ENCODE peak calls at places on chromosomes 6 and 20, in seven cellular contexts. One of them, this sample, is unnamed. For H3K4me1, the result is how much of the 10 kb centered on the place peaks cover.

GRCh38 chr6:139439278-139439813 is 64.9 kb upstream of the CITED2 start:
- DNase-seq in upper lobe of right lung: no peak
- DNase-seq in ovary: no peak
- DNase-seq in prostate gland: no peak
- DNase-seq in IMR-90: peak
- DNase-seq in tibial nerve: no peak
- DNase-seq in uterus: no peak
- DNase-seq in this sample: no peak

GRCh38 chr6:4670824-4671409 is 105.3 kb upstream of the CDYL start:
- DNase-seq in IMR-90: peak
- DNase-seq in tibial nerve: no peak
- DNase-seq in ovary: no peak
- DNase-seq in uterus: no peak
- DNase-seq in upper lobe of right lung: no peak
- DNase-seq in prostate gland: no peak
- DNase-seq in this sample: no peak

GRCh38 chr20:4809707-4810106 is 88.0 kb downstream of the PRND start:
- DNase-seq in upper lobe of right lung: no peak
- DNase-seq in ovary: no peak
- DNase-seq in IMR-90: no peak
- DNase-seq in prostate gland: no peak
- DNase-seq in uterus: no peak
- DNase-seq in tibial nerve: no peak
- DNase-seq in this sample: no peak

GRCh38 chr6:79421707-79422484 is 115.3 kb downstream of the LCA5 start:
- DNase-seq in ovary: no peak
- DNase-seq in IMR-90: peak
- DNase-seq in prostate gland: no peak
- DNase-seq in tibial nerve: no peak
- DNase-seq in upper lobe of right lung: no peak
- DNase-seq in uterus: no peak
- DNase-seq in this sample: peak

GRCh38 chr6:40350193-40350941 is 236.8 kb downstream of the LRFN2 start:
- DNase-seq in upper lobe of right lung: no peak
- DNase-seq in tibial nerve: no peak
- DNase-seq in uterus: no peak
- DNase-seq in ovary: no peak
- DNase-seq in IMR-90: no peak
- DNase-seq in prostate gland: no peak
- DNase-seq in this sample: no peak

GRCh38 chr6:110530671-110531070 is 54.3 kb upstream of the SLC22A16 start:
- DNase-seq in uterus: no peak
- DNase-seq in upper lobe of right lung: no peak
- DNase-seq in ovary: no peak
- DNase-seq in prostate gland: no peak
- DNase-seq in tibial nerve: no peak
- DNase-seq in IMR-90: peak
- DNase-seq in this sample: no peak

GRCh38 chr6:90484903-90485302 is 102.0 kb downstream of the MAP3K7 start:
- DNase-seq in tibial nerve: no peak
- DNase-seq in uterus: no peak
- DNase-seq in IMR-90: no peak
- DNase-seq in ovary: no peak
- DNase-seq in prostate gland: no peak
- DNase-seq in upper lobe of right lung: no peak
- DNase-seq in this sample: no peak

GRCh38 chr6:140956567-140957306 is 1176.0 kb upstream of the GJE1 start:
- DNase-seq in IMR-90: peak
- DNase-seq in tibial nerve: no peak
- DNase-seq in prostate gland: no peak
- DNase-seq in ovary: no peak
- DNase-seq in upper lobe of right lung: no peak
- DNase-seq in uterus: no peak
- DNase-seq in this sample: no peak

GRCh38 chr6:155861821-155862220 is 406.2 kb upstream of the NOX3 start:
- DNase-seq in upper lobe of right lung: no peak
- DNase-seq in uterus: no peak
- DNase-seq in IMR-90: no peak
- DNase-seq in tibial nerve: no peak
- DNase-seq in ovary: no peak
- DNase-seq in prostate gland: no peak
- DNase-seq in this sample: no peak

GRCh38 chr6:36590237-36590636 is 3.9 kb upstream of the SRSF3 start:
- DNase-seq in ovary: no peak
- DNase-seq in prostate gland: no peak
- DNase-seq in IMR-90: peak
- DNase-seq in tibial nerve: no peak
- DNase-seq in uterus: no peak
- DNase-seq in upper lobe of right lung: no peak
- DNase-seq in this sample: no peak

GRCh38 chr20:32164984-32165735 is 42.4 kb downstream of the PLAGL2 start:
- DNase-seq in tibial nerve: no peak
- DNase-seq in upper lobe of right lung: peak
- DNase-seq in uterus: peak
- DNase-seq in prostate gland: no peak
- DNase-seq in IMR-90: peak
- DNase-seq in ovary: peak
- DNase-seq in this sample: no peak

GRCh38 chr6:27426045-27426620 is 37.6 kb downstream of the ZNF391 start:
- DNase-seq in upper lobe of right lung: no peak
- DNase-seq in IMR-90: no peak
- DNase-seq in ovary: no peak
- DNase-seq in prostate gland: no peak
- DNase-seq in tibial nerve: no peak
- DNase-seq in uterus: no peak
- DNase-seq in this sample: no peak

GRCh38 chr20:5526516-5526915 is 209.8 kb upstream of the PROKR2 start:
- DNase-seq in IMR-90: no peak
- DNase-seq in ovary: no peak
- DNase-seq in prostate gland: no peak
- DNase-seq in uterus: no peak
- DNase-seq in tibial nerve: no peak
- DNase-seq in upper lobe of right lung: no peak
- DNase-seq in this sample: no peak

GRCh38 chr6:167565884-167566491 is 241.1 kb downstream of the TTLL2 start:
- DNase-seq in IMR-90: no peak
- DNase-seq in tibial nerve: peak
- DNase-seq in prostate gland: no peak
- DNase-seq in uterus: no peak
- DNase-seq in upper lobe of right lung: no peak
- DNase-seq in ovary: no peak
- DNase-seq in this sample: no peak

GRCh38 chr20:31674895-31675827 is 37.4 kb downstream of the COX4I2 start:
- DNase-seq in tibial nerve: no peak
- DNase-seq in upper lobe of right lung: peak
- DNase-seq in IMR-90: peak
- DNase-seq in uterus: peak
- DNase-seq in ovary: peak
- DNase-seq in prostate gland: no peak
- DNase-seq in this sample: peak

GRCh38 chr6:47147836-47148344 is 105.8 kb upstream of the ADGRF1 start:
- DNase-seq in prostate gland: no peak
- DNase-seq in tibial nerve: no peak
- DNase-seq in upper lobe of right lung: no peak
- DNase-seq in IMR-90: no peak
- DNase-seq in uterus: no peak
- DNase-seq in ovary: no peak
- DNase-seq in this sample: no peak
- H3K27ac ChIP-seq in prostate gland: no peak
- H3K27ac ChIP-seq in tibial nerve: no peak
- H3K27ac ChIP-seq in upper lobe of right lung: no peak
- H3K27ac ChIP-seq in IMR-90: no peak
- H3K27ac ChIP-seq in uterus: no peak
- H3K27ac ChIP-seq in ovary: no peak
- H3K27ac ChIP-seq in this sample: no peak

DNA sequence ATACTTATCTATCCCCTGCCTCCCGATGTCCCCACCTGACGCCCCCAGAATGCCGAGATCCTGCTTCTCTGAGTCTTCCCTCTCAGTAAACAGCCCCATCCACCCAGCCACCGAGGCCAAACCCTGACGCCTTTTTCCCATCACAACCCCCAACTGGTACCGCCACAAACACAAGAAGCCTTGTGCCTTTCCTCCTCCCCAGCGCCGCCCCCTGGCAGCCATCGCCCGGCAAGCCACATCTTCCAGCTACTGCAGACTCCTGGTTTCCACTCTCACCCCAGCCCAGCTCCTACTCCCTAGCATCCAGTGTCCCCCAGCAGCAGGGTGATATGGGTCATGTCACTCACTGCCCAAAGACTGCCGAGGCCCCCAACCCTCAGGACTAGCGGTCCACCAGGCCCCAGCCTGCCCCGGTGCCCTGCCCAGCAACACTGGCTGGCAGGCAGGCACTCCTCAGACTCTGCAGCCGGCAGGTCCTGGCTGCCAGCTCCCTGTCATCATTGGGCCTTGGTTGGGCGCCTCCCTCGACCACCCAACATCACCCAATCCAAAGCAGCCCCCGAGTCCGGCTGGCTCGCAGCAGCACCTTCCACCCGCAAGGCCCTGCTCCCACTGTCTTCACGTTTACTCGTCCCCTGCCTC is 11.2 kb downstream of the TCFL5 start:
- DNase-seq in IMR-90: no peak
- DNase-seq in upper lobe of right lung: no peak
- DNase-seq in ovary: no peak
- DNase-seq in prostate gland: no peak
- DNase-seq in uterus: no peak
- DNase-seq in tibial nerve: no peak
- DNase-seq in this sample: no peak
- TF ChIP-seq CTCF in IMR-90: no peak
- TF ChIP-seq CTCF in upper lobe of right lung: no peak
- TF ChIP-seq CTCF in ovary: no peak
- TF ChIP-seq CTCF in prostate gland: no peak
- TF ChIP-seq CTCF in uterus: no peak
- TF ChIP-seq CTCF in tibial nerve: no peak
- TF ChIP-seq CTCF in this sample: no peak

GRCh38 chr6:156933201-156934053 is 156.2 kb downstream of the ARID1B start:
- DNase-seq in ovary: no peak
- DNase-seq in prostate gland: peak
- DNase-seq in upper lobe of right lung: peak
- DNase-seq in IMR-90: no peak
- DNase-seq in tibial nerve: no peak
- DNase-seq in uterus: no peak
- DNase-seq in this sample: no peak

GRCh38 chr6:156935000-156935399 is 157.8 kb downstream of the ARID1B start:
- DNase-seq in uterus: no peak
- DNase-seq in tibial nerve: no peak
- DNase-seq in ovary: no peak
- DNase-seq in IMR-90: no peak
- DNase-seq in prostate gland: no peak
- DNase-seq in upper lobe of right lung: no peak
- DNase-seq in this sample: no peak

GRCh38 chr6:156934054-156934424 is 156.9 kb downstream of the ARID1B start:
- DNase-seq in IMR-90: no peak
- DNase-seq in upper lobe of right lung: no peak
- DNase-seq in tibial nerve: no peak
- DNase-seq in prostate gland: no peak
- DNase-seq in uterus: no peak
- DNase-seq in ovary: no peak
- DNase-seq in this sample: no peak

GRCh38 chr6:156942266-156942665 is 165.1 kb downstream of the ARID1B start:
- DNase-seq in uterus: no peak
- DNase-seq in ovary: no peak
- DNase-seq in prostate gland: no peak
- DNase-seq in upper lobe of right lung: no peak
- DNase-seq in IMR-90: no peak
- DNase-seq in tibial nerve: no peak
- DNase-seq in this sample: no peak

DNA sequence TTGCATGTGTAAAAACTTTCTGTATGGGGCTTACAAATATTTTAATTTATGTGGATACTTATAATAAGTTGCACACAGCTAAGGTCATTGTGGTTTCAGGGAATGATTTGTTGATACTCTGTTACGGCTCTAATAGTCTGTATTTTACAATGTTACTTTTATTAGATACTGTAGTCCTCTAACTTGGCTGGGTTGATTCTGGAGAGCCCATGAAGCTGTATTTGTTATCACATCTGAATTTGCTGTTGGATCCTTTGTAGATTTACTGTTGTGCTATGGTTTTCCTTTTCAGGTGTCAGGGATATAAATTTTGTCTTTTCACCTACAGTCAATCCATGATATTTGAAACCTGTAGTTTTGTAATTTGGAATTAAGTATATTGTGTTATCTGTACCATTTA is 161.0 kb downstream of the ARID1B start:
- DNase-seq in IMR-90: no peak
- DNase-seq in prostate gland: no peak
- DNase-seq in uterus: no peak
- DNase-seq in upper lobe of right lung: no peak
- DNase-seq in tibial nerve: no peak
- DNase-seq in ovary: no peak
- DNase-seq in this sample: no peak
- H3K4me1 ChIP-seq in IMR-90: under half
- H3K4me1 ChIP-seq in prostate gland: under half
- H3K4me1 ChIP-seq in uterus: under half
- H3K4me1 ChIP-seq in upper lobe of right lung: under half
- H3K4me1 ChIP-seq in tibial nerve: under half
- H3K4me1 ChIP-seq in ovary: under half
- H3K4me1 ChIP-seq in this sample: under half

GRCh38 chr20:34705383-34706021 is 1.4 kb downstream of the TP53INP2 start:
- DNase-seq in IMR-90: peak
- DNase-seq in uterus: no peak
- DNase-seq in tibial nerve: no peak
- DNase-seq in prostate gland: peak
- DNase-seq in upper lobe of right lung: no peak
- DNase-seq in ovary: peak
- DNase-seq in this sample: no peak
- H3K27ac ChIP-seq in IMR-90: no peak
- H3K27ac ChIP-seq in uterus: peak
- H3K27ac ChIP-seq in tibial nerve: peak
- H3K27ac ChIP-seq in prostate gland: peak
- H3K27ac ChIP-seq in upper lobe of right lung: peak
- H3K27ac ChIP-seq in ovary: peak
- H3K27ac ChIP-seq in this sample: no peak

DNA sequence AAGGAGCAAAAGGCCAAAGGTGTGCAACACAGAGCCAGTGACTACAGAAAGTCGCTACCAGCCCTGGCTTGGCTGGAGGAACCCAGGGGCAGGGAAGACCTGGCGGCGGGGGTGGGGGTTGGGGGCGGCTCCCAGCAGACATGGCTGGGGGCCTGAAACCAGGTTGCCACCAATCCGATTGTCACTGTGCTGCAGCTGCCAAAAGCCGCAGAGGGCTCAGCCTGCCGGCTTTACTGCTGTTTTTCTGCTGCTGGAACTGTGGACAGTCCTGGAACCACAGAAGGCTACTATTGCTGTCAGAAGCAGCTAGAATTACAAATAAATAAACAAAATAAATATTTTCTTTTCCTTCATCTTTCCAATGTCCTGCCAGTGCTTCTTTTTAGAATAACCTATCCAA is 25.7 kb upstream of the OGFRL1 start:
- DNase-seq in IMR-90: no peak
- DNase-seq in uterus: no peak
- DNase-seq in upper lobe of right lung: no peak
- DNase-seq in tibial nerve: no peak
- DNase-seq in prostate gland: no peak
- DNase-seq in ovary: no peak
- DNase-seq in this sample: no peak
- TF ChIP-seq CTCF in IMR-90: no peak
- TF ChIP-seq CTCF in uterus: no peak
- TF ChIP-seq CTCF in upper lobe of right lung: no peak
- TF ChIP-seq CTCF in tibial nerve: no peak
- TF ChIP-seq CTCF in prostate gland: no peak
- TF ChIP-seq CTCF in ovary: no peak
- TF ChIP-seq CTCF in this sample: no peak

GRCh38 chr6:170437719-170438401 is 115.2 kb downstream of the PSMB1 start:
- DNase-seq in IMR-90: peak
- DNase-seq in tibial nerve: no peak
- DNase-seq in ovary: no peak
- DNase-seq in uterus: no peak
- DNase-seq in prostate gland: no peak
- DNase-seq in upper lobe of right lung: no peak
- DNase-seq in this sample: peak
- H3K4me1 ChIP-seq in IMR-90: under half
- H3K4me1 ChIP-seq in tibial nerve: under half
- H3K4me1 ChIP-seq in ovary: under half
- H3K4me1 ChIP-seq in uterus: under half
- H3K4me1 ChIP-seq in prostate gland: under half
- H3K4me1 ChIP-seq in upper lobe of right lung: under half
- H3K4me1 ChIP-seq in this sample: under half